ENCODE peak calls at places on chromosomes 7 and 10, in ten cellular contexts. S is stomach, C is right lobe of liver, B is breast epithelium, G is adrenal gland, Z is prostate gland, R is A549, O is body of pancreas, Q is transverse colon, L is IMR-90. I is an unnamed sample.

GRCh38 chr10:84530724-84531325 is 202.4 kb downstream of the CCSER2 start:
- DNase-seq in G (no peak), L (no peak), C (no peak), Z (no peak), B (no peak), R (no peak), O (no peak), S (no peak), Q (no peak), I (no peak)

GRCh38 chr10:132713421-132714095 is 72.4 kb downstream of the NKX6-2 start:
- DNase-seq in C (peak), L (no peak), Q (no peak), O (no peak), S (no peak), Z (no peak), B (peak), G (no peak), R (no peak), I (no peak)

GRCh38 chr10:129949411-129950335 is 14.4 kb downstream of the EBF3 start:
- DNase-seq in C (no peak), Q (no peak), R (no peak), G (no peak), Z (no peak), L (peak), B (peak), S (peak), O (peak), I (peak)

GRCh38 chr7:36906448-36906847 is 182.2 kb upstream of the AOAH start:
- DNase-seq in S (no peak), R (no peak), C (no peak), L (no peak), Q (no peak), B (no peak), O (no peak), G (peak), Z (no peak), I (no peak)

GRCh38 chr7:111642373-111642772 is 80.1 kb upstream of the IMMP2L start:
- DNase-seq in C (no peak), Q (no peak), S (no peak), R (no peak), B (no peak), Z (no peak), G (no peak), L (no peak), O (no peak), I (no peak)

GRCh38 chr7:86201767-86202166 is 441.9 kb upstream of the GRM3 start:
- DNase-seq in B (no peak), R (no peak), G (no peak), S (no peak), Z (no peak), Q (no peak), L (no peak), C (no peak), O (no peak), I (no peak)

GRCh38 chr10:88991900-88992237 is 1.3 kb downstream of the FAS start:
- DNase-seq in O (no peak), G (no peak), B (no peak), S (no peak), Q (no peak), C (no peak), L (no peak), R (peak), Z (no peak), I (no peak)

GRCh38 chr7:143458263-143458662 is 15.0 kb downstream of the TAS2R60 start:
- DNase-seq in C (no peak), B (no peak), S (no peak), R (no peak), Q (no peak), Z (no peak), L (peak), G (no peak), O (peak), I (no peak)

GRCh38 chr10:50260791-50261281 is 9.5 kb upstream of the ASAH2 start:
- DNase-seq in G (no peak), O (no peak), B (no peak), Z (no peak), L (peak), C (no peak), R (no peak), S (no peak), Q (no peak), I (no peak)

GRCh38 chr7:121798076-121798475 is 74.9 kb upstream of the PTPRZ1 start:
- DNase-seq in G (no peak), B (no peak), Z (no peak), R (no peak), C (no peak), S (no peak), Q (no peak), O (no peak), L (no peak), I (no peak)

GRCh38 chr10:52644678-52645434 is 127.7 kb downstream of the MBL2 start:
- DNase-seq in L (peak), R (peak), C (no peak), B (no peak), O (peak), Z (peak), S (peak), Q (peak), G (peak), I (no peak)

GRCh38 chr7:130669051-130669700 is 628 bp upstream of the COPG2 start:
- DNase-seq in S (peak), R (no peak), G (no peak), O (no peak), B (no peak), Q (no peak), C (no peak), Z (peak), L (peak), I (no peak)

GRCh38 chr10:124715479-124715878 is 28.7 kb downstream of the FAM53B start:
- DNase-seq in Z (no peak), B (no peak), S (no peak), C (no peak), G (no peak), O (no peak), Q (no peak), L (no peak), R (no peak), I (no peak)

GRCh38 chr10:53406532-53406931 is 633.9 kb upstream of the MBL2 start:
- DNase-seq in G (no peak), S (no peak), Q (no peak), L (peak), O (no peak), R (no peak), C (no peak), Z (no peak), B (no peak), I (no peak)

GRCh38 chr7:41656357-41656756 is 46.5 kb downstream of the INHBA start:
- DNase-seq in B (no peak), L (peak), Z (no peak), G (no peak), Q (no peak), O (no peak), C (no peak), R (no peak), S (no peak), I (no peak)

GRCh38 chr10:60139798-60140566 is 233.6 kb upstream of the CCDC6 start:
- DNase-seq in L (peak), B (no peak), Z (peak), G (no peak), Q (no peak), C (no peak), O (no peak), R (no peak), S (no peak), I (peak)

GRCh38 chr10:69506834-69507643 is 55.8 kb downstream of the TSPAN15 start:
- DNase-seq in L (no peak), G (no peak), Z (no peak), R (no peak), C (peak), S (no peak), B (no peak), Q (no peak), O (no peak), I (peak)

GRCh38 chr10:59290448-59290847 is 71.9 kb downstream of the FAM13C start:
- DNase-seq in R (no peak), C (no peak), G (no peak), Q (no peak), Z (no peak), O (no peak), S (no peak), B (no peak), L (no peak), I (no peak)

GRCh38 chr10:71067098-71067760 is 145.1 kb upstream of the UNC5B start:
- DNase-seq in G (peak), Z (no peak), L (no peak), B (no peak), C (no peak), Q (no peak), O (no peak), S (no peak), R (no peak), I (no peak)

GRCh38 chr7:2905500-2905899 is 61.4 kb upstream of the GNA12 start:
- DNase-seq in S (no peak), B (no peak), O (no peak), L (no peak), Q (no peak), C (no peak), R (no peak), G (no peak), Z (no peak), I (no peak)

GRCh38 chr7:112887-113286 is 79.5 kb upstream of the FAM20C start:
- DNase-seq in C (no peak), B (no peak), Q (no peak), Z (no peak), L (no peak), S (no peak), R (no peak), O (no peak), G (no peak), I (no peak)

GRCh38 chr7:26616235-26616634 is 248.2 kb downstream of the SKAP2 start:
- DNase-seq in L (no peak), S (no peak), O (no peak), Q (no peak), G (no peak), R (no peak), B (no peak), C (no peak), Z (no peak), I (no peak)

GRCh38 chr10:31194986-31195385 is 124.0 kb upstream of the ZEB1 start:
- DNase-seq in O (no peak), C (no peak), S (no peak), Z (no peak), B (no peak), Q (no peak), R (no peak), L (peak), G (no peak), I (no peak)

GRCh38 chr10:31604141-31604540 is 285.1 kb downstream of the ZEB1 start:
- DNase-seq in L (peak), R (no peak), B (no peak), Q (no peak), C (no peak), S (no peak), O (peak), G (no peak), Z (no peak), I (no peak)

GRCh38 chr7:134364619-134365037 is 47.9 kb upstream of the SLC35B4 start:
- DNase-seq in S (peak), L (peak), B (no peak), G (no peak), O (peak), C (no peak), Q (no peak), Z (no peak), R (peak), I (no peak)

GRCh38 chr10:7258948-7259523 is 151.8 kb downstream of the SFMBT2 start:
- DNase-seq in S (no peak), R (no peak), L (no peak), B (no peak), C (no peak), Z (no peak), Q (peak), O (no peak), G (peak), I (no peak)

GRCh38 chr10:114045071-114045737 is 1.5 kb downstream of the ADRB1 start:
- DNase-seq in Q (peak), B (no peak), C (peak), S (peak), Z (peak), O (peak), R (no peak), L (no peak), G (no peak), I (no peak)

GRCh38 chr10:112952282-112952991 is 2.4 kb downstream of the TCF7L2 start:
- DNase-seq in R (no peak), G (peak), L (peak), C (peak), Z (no peak), S (no peak), O (peak), Q (peak), B (no peak), I (no peak)

GRCh38 chr7:37377231-37377630 is 71.4 kb downstream of the ELMO1 start:
- DNase-seq in Q (no peak), O (no peak), G (no peak), L (no peak), B (no peak), Z (no peak), R (no peak), C (no peak), S (no peak), I (no peak)

GRCh38 chr10:104416851-104417250 is 63.2 kb downstream of the CFAP58 start:
- DNase-seq in B (no peak), O (no peak), S (no peak), R (no peak), L (no peak), C (no peak), Q (no peak), G (no peak), Z (no peak), I (no peak)

GRCh38 chr7:20776942-20777341 is 9.7 kb downstream of the SP8 start:
- DNase-seq in Q (no peak), L (no peak), O (no peak), B (no peak), R (no peak), Z (no peak), S (no peak), C (no peak), G (no peak), I (no peak)

GRCh38 chr7:604884-605531 is 85.4 kb upstream of the PDGFA start:
- DNase-seq in Z (no peak), R (no peak), Q (no peak), O (peak), L (no peak), S (no peak), B (no peak), G (no peak), C (peak), I (no peak)

GRCh38 chr10:8520382-8520781 is 465.9 kb downstream of the GATA3 start:
- DNase-seq in L (no peak), Q (no peak), C (no peak), S (no peak), Z (no peak), G (no peak), B (no peak), O (no peak), R (no peak), I (no peak)
- TF ChIP-seq CTCF in L (no peak), Q (no peak), C (no peak), S (no peak), Z (no peak), G (no peak), B (no peak), O (no peak), R (no peak), I (no peak)

GRCh38 chr7:28407643-28408042 is 4.7 kb upstream of the CREB5 start:
- DNase-seq in Z (no peak), C (no peak), L (peak), S (no peak), G (no peak), B (no peak), R (peak), Q (peak), O (peak), I (no peak)

GRCh38 chr7:28408105-28408973 is 4.0 kb upstream of the CREB5 start:
- DNase-seq in G (peak), R (no peak), Q (peak), Z (no peak), S (no peak), L (peak), B (no peak), C (peak), O (peak), I (peak)

GRCh38 chr7:28409716-28410627 is 2.3 kb upstream of the CREB5 start:
- DNase-seq in Q (peak), O (peak), R (peak), L (peak), B (peak), S (peak), G (peak), Z (peak), C (peak), I (no peak)

GRCh38 chr7:28410628-28411578 is 1.4 kb upstream of the CREB5 start:
- DNase-seq in Q (peak), L (peak), R (no peak), C (no peak), O (no peak), Z (no peak), S (no peak), G (peak), B (no peak), I (peak)

GRCh38 chr7:28408974-28409715 is 3.2 kb upstream of the CREB5 start:
- DNase-seq in O (peak), Q (peak), C (peak), Z (peak), B (peak), R (peak), G (peak), L (peak), S (peak), I (peak)
- TF ChIP-seq POLR2A in O (peak), Q (peak), C (peak), Z (peak), B (peak), R (no peak), G (no peak), L (peak), S (no peak), I (peak)

GRCh38 chr10:21533577-21534475 is at the start of gene MLLT10:
- DNase-seq in L (peak), B (peak), Q (peak), R (peak), Z (peak), G (peak), C (peak), O (peak), S (peak), I (peak)
- TF ChIP-seq CTCF in L (peak), B (peak), Q (peak), R (no peak), Z (no peak), G (no peak), C (peak), O (no peak), S (no peak), I (peak)

DNA sequence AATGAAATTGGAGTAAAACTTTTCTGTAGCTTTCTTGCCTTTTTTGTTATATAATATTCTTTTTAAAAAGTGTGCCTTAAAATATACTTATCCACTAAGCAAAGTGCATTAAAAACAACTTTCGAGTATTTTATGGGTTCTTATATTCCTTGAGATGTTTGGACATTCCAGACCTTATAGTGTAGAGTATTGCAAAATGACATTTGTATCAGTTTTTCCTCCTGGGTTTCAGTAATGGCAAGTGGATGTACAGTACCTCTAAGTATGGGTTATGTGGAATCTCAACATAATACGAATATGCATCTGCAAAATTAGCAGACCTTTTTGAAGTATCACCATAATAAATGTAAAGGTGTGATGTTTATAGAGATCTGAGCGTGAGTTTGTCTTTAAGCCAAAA is 2.7 kb downstream of the CDK13 start:
- DNase-seq in C (no peak), G (no peak), L (peak), S (no peak), O (no peak), R (no peak), Q (no peak), Z (no peak), B (no peak), I (no peak)
- TF ChIP-seq POLR2A in C (no peak), G (no peak), L (no peak), S (no peak), O (no peak), R (no peak), Q (no peak), Z (no peak), B (no peak), I (no peak)

DNA sequence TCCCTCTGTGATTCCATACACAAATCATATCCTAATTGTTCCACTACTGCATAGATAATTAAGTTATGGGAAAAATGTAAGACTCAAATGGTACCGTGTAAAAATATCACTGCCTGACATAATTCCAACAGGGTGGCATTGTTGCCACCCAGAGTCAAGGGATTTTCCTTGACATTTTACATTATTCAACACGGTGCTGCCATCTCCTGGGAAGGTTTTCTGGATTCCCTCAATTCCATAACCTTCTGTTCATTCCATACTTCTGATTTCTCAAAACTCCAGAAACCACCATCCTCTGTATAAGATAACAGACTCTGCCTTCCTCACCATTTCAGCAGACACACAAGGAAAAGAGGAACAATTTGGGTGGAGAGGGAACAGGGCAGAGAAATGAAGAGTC is 495.9 kb downstream of the XPNPEP1 start:
- DNase-seq in C (no peak), Q (no peak), Z (no peak), S (no peak), R (no peak), O (no peak), G (no peak), B (no peak), L (peak), I (no peak)
- TF ChIP-seq CTCF in C (no peak), Q (no peak), Z (no peak), S (no peak), R (no peak), O (no peak), G (no peak), B (no peak), L (peak), I (no peak)